ENCODE peak calls at places on chromosomes 1 and 21, in seven cellular contexts. One of them, this sample, is unnamed.

GRCh38 chr1:150564051-150564991 is 15.1 kb downstream of the MCL1 start:
- DNase-seq in T-helper 1 cell: no peak
- DNase-seq in amygdala: no peak
- DNase-seq in activated T-cell treated with anti-CD3 and anti-CD28 coated beads, Interleukin-2, amount 50 U/mL, for 72 hours: no peak
- DNase-seq in activated naive CD8-positive, alpha-beta T cell treated with anti-CD3 and anti-CD28 coated beads for 36 hours: no peak
- DNase-seq in right lobe of liver: no peak
- DNase-seq in activated naive CD4-positive, alpha-beta T cell: no peak
- DNase-seq in this sample: no peak

GRCh38 chr1:53906121-53906520 is 12.1 kb downstream of the DIO1 start:
- DNase-seq in T-helper 1 cell: no peak
- DNase-seq in amygdala: no peak
- DNase-seq in activated T-cell treated with anti-CD3 and anti-CD28 coated beads, Interleukin-2, amount 50 U/mL, for 72 hours: no peak
- DNase-seq in activated naive CD8-positive, alpha-beta T cell treated with anti-CD3 and anti-CD28 coated beads for 36 hours: no peak
- DNase-seq in right lobe of liver: no peak
- DNase-seq in activated naive CD4-positive, alpha-beta T cell: no peak
- DNase-seq in this sample: no peak

GRCh38 chr1:55816456-55816794 is 601.3 kb upstream of the USP24 start:
- DNase-seq in T-helper 1 cell: no peak
- DNase-seq in amygdala: no peak
- DNase-seq in activated T-cell treated with anti-CD3 and anti-CD28 coated beads, Interleukin-2, amount 50 U/mL, for 72 hours: no peak
- DNase-seq in activated naive CD8-positive, alpha-beta T cell treated with anti-CD3 and anti-CD28 coated beads for 36 hours: peak
- DNase-seq in right lobe of liver: no peak
- DNase-seq in activated naive CD4-positive, alpha-beta T cell: no peak
- DNase-seq in this sample: no peak

GRCh38 chr1:115158181-115158580 is 68.9 kb upstream of the TSPAN2 start:
- DNase-seq in T-helper 1 cell: no peak
- DNase-seq in amygdala: no peak
- DNase-seq in activated T-cell treated with anti-CD3 and anti-CD28 coated beads, Interleukin-2, amount 50 U/mL, for 72 hours: no peak
- DNase-seq in activated naive CD8-positive, alpha-beta T cell treated with anti-CD3 and anti-CD28 coated beads for 36 hours: no peak
- DNase-seq in right lobe of liver: no peak
- DNase-seq in activated naive CD4-positive, alpha-beta T cell: no peak
- DNase-seq in this sample: no peak

GRCh38 chr1:48654606-48655210 is 122.0 kb downstream of the BEND5 start:
- DNase-seq in T-helper 1 cell: no peak
- DNase-seq in amygdala: no peak
- DNase-seq in activated T-cell treated with anti-CD3 and anti-CD28 coated beads, Interleukin-2, amount 50 U/mL, for 72 hours: no peak
- DNase-seq in activated naive CD8-positive, alpha-beta T cell treated with anti-CD3 and anti-CD28 coated beads for 36 hours: no peak
- DNase-seq in right lobe of liver: no peak
- DNase-seq in activated naive CD4-positive, alpha-beta T cell: no peak
- DNase-seq in this sample: no peak

GRCh38 chr21:39188521-39189139 is 5.4 kb upstream of the PSMG1 start:
- DNase-seq in T-helper 1 cell: no peak
- DNase-seq in amygdala: no peak
- DNase-seq in activated T-cell treated with anti-CD3 and anti-CD28 coated beads, Interleukin-2, amount 50 U/mL, for 72 hours: no peak
- DNase-seq in activated naive CD8-positive, alpha-beta T cell treated with anti-CD3 and anti-CD28 coated beads for 36 hours: no peak
- DNase-seq in right lobe of liver: no peak
- DNase-seq in activated naive CD4-positive, alpha-beta T cell: no peak
- DNase-seq in this sample: no peak

GRCh38 chr1:45843474-45843905 is 40.1 kb downstream of the MAST2 start:
- DNase-seq in T-helper 1 cell: peak
- DNase-seq in amygdala: no peak
- DNase-seq in activated T-cell treated with anti-CD3 and anti-CD28 coated beads, Interleukin-2, amount 50 U/mL, for 72 hours: no peak
- DNase-seq in activated naive CD8-positive, alpha-beta T cell treated with anti-CD3 and anti-CD28 coated beads for 36 hours: no peak
- DNase-seq in right lobe of liver: no peak
- DNase-seq in activated naive CD4-positive, alpha-beta T cell: no peak
- DNase-seq in this sample: peak

GRCh38 chr1:30759718-30760281 is 2.2 kb upstream of the LAPTM5 start:
- DNase-seq in T-helper 1 cell: peak
- DNase-seq in amygdala: no peak
- DNase-seq in activated T-cell treated with anti-CD3 and anti-CD28 coated beads, Interleukin-2, amount 50 U/mL, for 72 hours: peak
- DNase-seq in activated naive CD8-positive, alpha-beta T cell treated with anti-CD3 and anti-CD28 coated beads for 36 hours: peak
- DNase-seq in right lobe of liver: no peak
- DNase-seq in activated naive CD4-positive, alpha-beta T cell: peak
- DNase-seq in this sample: no peak

GRCh38 chr1:199029401-199029800 is 390.6 kb downstream of the PTPRC start:
- DNase-seq in T-helper 1 cell: no peak
- DNase-seq in amygdala: no peak
- DNase-seq in activated T-cell treated with anti-CD3 and anti-CD28 coated beads, Interleukin-2, amount 50 U/mL, for 72 hours: no peak
- DNase-seq in activated naive CD8-positive, alpha-beta T cell treated with anti-CD3 and anti-CD28 coated beads for 36 hours: no peak
- DNase-seq in right lobe of liver: no peak
- DNase-seq in activated naive CD4-positive, alpha-beta T cell: no peak
- DNase-seq in this sample: no peak

GRCh38 chr1:59323879-59324278 is 27.0 kb downstream of the FGGY start:
- DNase-seq in T-helper 1 cell: no peak
- DNase-seq in amygdala: no peak
- DNase-seq in activated T-cell treated with anti-CD3 and anti-CD28 coated beads, Interleukin-2, amount 50 U/mL, for 72 hours: no peak
- DNase-seq in activated naive CD8-positive, alpha-beta T cell treated with anti-CD3 and anti-CD28 coated beads for 36 hours: no peak
- DNase-seq in right lobe of liver: no peak
- DNase-seq in activated naive CD4-positive, alpha-beta T cell: no peak
- DNase-seq in this sample: no peak

GRCh38 chr1:41508290-41508689 is 23.8 kb upstream of the EDN2 start:
- DNase-seq in T-helper 1 cell: no peak
- DNase-seq in amygdala: no peak
- DNase-seq in activated T-cell treated with anti-CD3 and anti-CD28 coated beads, Interleukin-2, amount 50 U/mL, for 72 hours: no peak
- DNase-seq in activated naive CD8-positive, alpha-beta T cell treated with anti-CD3 and anti-CD28 coated beads for 36 hours: no peak
- DNase-seq in right lobe of liver: no peak
- DNase-seq in activated naive CD4-positive, alpha-beta T cell: no peak
- DNase-seq in this sample: no peak

GRCh38 chr1:27253611-27254010 is 19.2 kb downstream of the WDTC1 start:
- DNase-seq in T-helper 1 cell: no peak
- DNase-seq in amygdala: no peak
- DNase-seq in activated T-cell treated with anti-CD3 and anti-CD28 coated beads, Interleukin-2, amount 50 U/mL, for 72 hours: no peak
- DNase-seq in activated naive CD8-positive, alpha-beta T cell treated with anti-CD3 and anti-CD28 coated beads for 36 hours: no peak
- DNase-seq in right lobe of liver: no peak
- DNase-seq in activated naive CD4-positive, alpha-beta T cell: no peak
- DNase-seq in this sample: peak

This sample was measured in GM10248.